ENCODE peak calls at places on chromosomes 3 and 15, in ten cellular contexts. I is ovary; M is activated CD4-positive, alpha-beta T cell treated with anti-CD3 and anti-CD28 coated beads, Interleukin-2, amount 50 U/mL, for 1 hour; A is aorta; Q is CD4-positive, alpha-beta T cell; J is WTC11; C is AG20443; G is activated gamma-delta T cell treated with anti-CD3 and anti-CD28 coated beads, Interleukin-2, amount 50 U/mL, for 16 hours; E is HCT116; P is thoracic aorta. T is an unnamed sample.

GRCh38 chr3:127671523-127672428 is 976 bp upstream of the ABTB1 start:
- DNase-seq in I (peak), M (peak), A (peak), Q (peak), J (no peak), C (peak), G (peak), E (no peak), P (no peak), T (peak)

GRCh38 chr3:10753964-10754363 is 62.1 kb upstream of the SLC6A11 start:
- DNase-seq in I (peak), M (peak), A (no peak), Q (no peak), J (peak), C (peak), G (no peak), E (no peak), P (no peak), T (peak)

GRCh38 chr15:56059716-56060115 is 66.3 kb upstream of the NEDD4 start:
- DNase-seq in I (no peak), M (no peak), A (no peak), Q (no peak), J (no peak), C (no peak), G (no peak), E (no peak), P (no peak), T (no peak)

GRCh38 chr15:70127288-70127746 is 29.6 kb upstream of the TLE3 start:
- DNase-seq in I (no peak), M (no peak), A (no peak), Q (no peak), J (no peak), C (no peak), G (no peak), E (no peak), P (no peak), T (no peak)

GRCh38 chr15:81887913-81888312 is 157.9 kb downstream of the MEX3B start:
- DNase-seq in I (no peak), M (no peak), A (no peak), Q (no peak), J (no peak), C (peak), G (no peak), E (no peak), P (no peak), T (no peak)

GRCh38 chr3:25021816-25022215 is 406.2 kb upstream of the RARB start:
- DNase-seq in I (no peak), M (no peak), A (no peak), Q (no peak), J (no peak), C (peak), G (no peak), E (no peak), P (no peak), T (no peak)

GRCh38 chr3:175430975-175431374 is 571.8 kb downstream of the NAALADL2 start:
- DNase-seq in I (no peak), M (no peak), A (no peak), Q (no peak), J (no peak), C (no peak), G (no peak), E (no peak), P (no peak), T (no peak)

GRCh38 chr3:58572634-58573230 is 4.5 kb downstream of the FAM107A start:
- DNase-seq in I (no peak), M (no peak), A (no peak), Q (no peak), J (no peak), C (no peak), G (no peak), E (no peak), P (no peak), T (no peak)

GRCh38 chr15:90033006-90033405 is 31.9 kb downstream of the ZNF710 start:
- DNase-seq in I (no peak), M (no peak), A (no peak), Q (no peak), J (no peak), C (no peak), G (no peak), E (no peak), P (no peak), T (no peak)

T was measured in effector memory CD8-positive, alpha-beta T cell.